ENCODE peak calls at places on chromosomes 1 and 21, in six cellular contexts. S is uterus, Y is islet precursor cell, L is HCEC 1CT, F is occipital lobe, K is KG1. H is an unnamed sample.

GRCh38 chr21:46391773-46392172 is 66.9 kb upstream of the DIP2A start:
- DNase-seq in F (no peak), K (no peak), L (no peak), S (no peak), Y (no peak), H (no peak)

GRCh38 chr1:31501505-31501904 is 74.8 kb upstream of the TINAGL1 start:
- DNase-seq in K (no peak), S (no peak), L (no peak), F (no peak), Y (peak), H (no peak)

GRCh38 chr1:19439464-19440171 is 45.7 kb downstream of the CAPZB start:
- DNase-seq in S (no peak), F (no peak), L (no peak), K (no peak), Y (no peak), H (peak)

GRCh38 chr21:37658994-37659458 is 257.2 kb downstream of the KCNJ6 start:
- DNase-seq in Y (peak), L (peak), S (peak), F (no peak), K (no peak), H (no peak)

GRCh38 chr1:92707292-92707691 is 77.6 kb downstream of the EVI5 start:
- DNase-seq in F (no peak), K (no peak), L (no peak), S (no peak), Y (no peak), H (no peak)

GRCh38 chr1:209993061-209993830 is 55.2 kb downstream of the SYT14 start:
- DNase-seq in S (no peak), Y (no peak), F (no peak), K (no peak), L (no peak), H (no peak)

GRCh38 chr1:173478099-173478555 is 992 bp downstream of the PRDX6 start:
- DNase-seq in S (peak), K (peak), F (peak), L (peak), Y (peak), H (peak)

GRCh38 chr1:61925591-61926298 is 183.5 kb downstream of the PATJ start:
- DNase-seq in Y (no peak), S (no peak), F (no peak), L (no peak), K (no peak), H (no peak)

GRCh38 chr1:36391271-36391670 is 5.5 kb upstream of the STK40 start:
- DNase-seq in F (no peak), Y (no peak), S (no peak), K (no peak), L (no peak), H (no peak)

GRCh38 chr1:47180603-47181094 is 9.2 kb downstream of the PDZK1IP1 start:
- DNase-seq in K (no peak), S (no peak), F (no peak), L (no peak), Y (no peak), H (no peak)

GRCh38 chr1:223712856-223713494 is 636 bp downstream of the CAPN2 start:
- DNase-seq in S (peak), K (no peak), L (no peak), Y (no peak), F (no peak), H (no peak)

GRCh38 chr1:172845371-172845770 is 186.5 kb downstream of the FASLG start:
- DNase-seq in F (no peak), K (no peak), L (no peak), S (no peak), Y (peak), H (peak)

GRCh38 chr1:41504126-41505035 is 19.9 kb upstream of the EDN2 start:
- DNase-seq in Y (peak), F (no peak), S (no peak), K (no peak), L (peak), H (no peak)

GRCh38 chr1:218983848-218984247 is 189.8 kb upstream of the LYPLAL1 start:
- DNase-seq in F (no peak), L (no peak), K (no peak), S (no peak), Y (peak), H (no peak)

GRCh38 chr1:192951961-192952460 is 107.1 kb downstream of the UCHL5 start:
- DNase-seq in K (no peak), F (peak), L (peak), S (peak), Y (no peak), H (no peak)

GRCh38 chr1:20074046-20074724 is 4.2 kb downstream of the PLA2G5 start:
- DNase-seq in F (no peak), K (no peak), Y (no peak), L (no peak), S (no peak), H (no peak)

GRCh38 chr21:35616090-35616489 is 444.2 kb downstream of the SETD4 start:
- DNase-seq in K (no peak), S (no peak), Y (no peak), F (no peak), L (peak), H (peak)

GRCh38 chr1:116882866-116883265 is 26.9 kb upstream of the PTGFRN start:
- DNase-seq in F (no peak), K (no peak), Y (no peak), S (peak), L (no peak), H (no peak)

GRCh38 chr1:144551543-144552424 is 40.9 kb upstream of the PPIAL4F start:
- DNase-seq in F (peak), Y (peak), S (peak), K (no peak), L (peak), H (peak)

GRCh38 chr1:109890115-109890953 is 20.3 kb upstream of the CSF1 start:
- DNase-seq in S (no peak), F (no peak), K (no peak), Y (no peak), L (no peak), H (no peak)

GRCh38 chr21:46023126-46023985 is 41.8 kb downstream of the COL6A1 start:
- DNase-seq in Y (peak), F (no peak), K (no peak), S (peak), L (no peak), H (no peak)

GRCh38 chr1:85576642-85577420 is 3.7 kb upstream of the CCN1 start:
- DNase-seq in F (no peak), K (peak), S (peak), Y (peak), L (peak), H (no peak)

GRCh38 chr1:43853161-43853921 is 80.3 kb upstream of the ARTN start:
- DNase-seq in F (no peak), Y (peak), L (peak), S (peak), K (peak), H (peak)

GRCh38 chr21:39114871-39115658 is 68.2 kb downstream of the PSMG1 start:
- DNase-seq in L (peak), S (no peak), K (no peak), F (no peak), Y (no peak), H (no peak)

GRCh38 chr1:161226320-161226711 is 456 bp downstream of the TOMM40L start:
- DNase-seq in K (no peak), S (no peak), L (no peak), F (no peak), Y (no peak), H (no peak)

GRCh38 chr1:203278087-203278884 is 27.0 kb upstream of the BTG2 start:
- DNase-seq in S (peak), F (peak), Y (peak), L (no peak), K (no peak), H (peak)

GRCh38 chr1:68225781-68226180 is 6.5 kb downstream of the WLS start:
- DNase-seq in K (no peak), L (no peak), Y (no peak), F (no peak), S (no peak), H (no peak)

GRCh38 chr1:227707807-227708206 is 27.3 kb downstream of the JMJD4 start:
- DNase-seq in L (no peak), K (no peak), Y (no peak), F (no peak), S (no peak), H (no peak)

GRCh38 chr1:182069028-182069466 is 7.5 kb upstream of the ZNF648 start:
- DNase-seq in L (no peak), K (no peak), Y (peak), F (peak), S (no peak), H (peak)

GRCh38 chr1:29672955-29673507 is 436.7 kb downstream of the PTPRU start:
- DNase-seq in K (no peak), L (no peak), S (no peak), Y (peak), F (no peak), H (no peak)

GRCh38 chr1:21077085-21077484 is 99.6 kb downstream of the EIF4G3 start:
- DNase-seq in S (no peak), K (no peak), F (no peak), Y (peak), L (peak), H (no peak)

GRCh38 chr1:235468970-235469369 is 35.3 kb downstream of the B3GALNT2 start:
- DNase-seq in S (no peak), L (peak), Y (no peak), K (no peak), F (no peak), H (no peak)

GRCh38 chr21:15841856-15842564 is 112.2 kb downstream of the USP25 start:
- DNase-seq in F (no peak), L (peak), S (no peak), K (no peak), Y (no peak), H (no peak)

GRCh38 chr1:42165511-42166210 is 1.1 kb upstream of the GUCA2A start:
- DNase-seq in L (no peak), F (no peak), S (no peak), K (no peak), Y (peak), H (no peak)

GRCh38 chr1:242523282-242523967 is 1.1 kb downstream of the PLD5 start:
- DNase-seq in L (no peak), S (no peak), Y (no peak), K (no peak), F (no peak), H (peak)

H was measured in pons.